ENCODE peak calls at places on chromosomes 6 and 20, in nine cellular contexts. L is heart right ventricle; R is fibroblast of villous mesenchyme; J is cardiac muscle cell; I is cardiac fibroblast; H is psoas muscle; M is choroid plexus epithelial cell; S is CD8-positive, alpha-beta memory T cell; G is HepG2. D is an unnamed sample.

GRCh38 chr20:36158160-36158741 is 3.7 kb downstream of the EPB41L1 start:
- DNase-seq in L (no peak), J (no peak), M (no peak), R (no peak), S (no peak), H (no peak), G (no peak), I (no peak), D (no peak)

GRCh38 chr20:31836853-31837608 is 8.4 kb downstream of the FOXS1 start:
- DNase-seq in M (no peak), H (no peak), L (no peak), R (peak), J (no peak), S (no peak), G (no peak), I (peak), D (no peak)

GRCh38 chr6:164247106-164247505 is 832.6 kb downstream of the QKI start:
- DNase-seq in J (no peak), S (no peak), H (no peak), M (no peak), G (no peak), L (no peak), R (no peak), I (peak), D (no peak)

GRCh38 chr6:155273438-155273837 is 9.6 kb downstream of the CLDN20 start:
- DNase-seq in J (no peak), H (no peak), I (peak), R (peak), L (no peak), M (peak), G (no peak), S (no peak), D (no peak)

GRCh38 chr6:161169690-161170089 is 104.2 kb downstream of the AGPAT4 start:
- DNase-seq in I (peak), H (peak), S (no peak), R (peak), J (no peak), L (no peak), G (no peak), M (peak), D (no peak)

GRCh38 chr6:121794630-121795029 is 359.2 kb downstream of the GJA1 start:
- DNase-seq in G (no peak), R (peak), L (no peak), J (no peak), S (no peak), I (peak), H (no peak), M (peak), D (no peak)

GRCh38 chr6:144408151-144408550 is 123.0 kb downstream of the UTRN start:
- DNase-seq in M (peak), I (peak), J (no peak), H (peak), R (peak), S (no peak), L (peak), G (no peak), D (no peak)

GRCh38 chr6:158207452-158207788 is 39.3 kb downstream of the GTF2H5 start:
- DNase-seq in I (peak), S (no peak), H (no peak), G (peak), M (peak), L (no peak), J (no peak), R (peak), D (peak)

GRCh38 chr6:54987906-54988305 is 141.3 kb downstream of the FAM83B start:
- DNase-seq in H (no peak), R (no peak), J (no peak), S (no peak), I (no peak), L (no peak), G (no peak), M (no peak), D (no peak)

GRCh38 chr6:26205161-26205624 is 118.0 kb downstream of the HFE start:
- DNase-seq in G (peak), H (peak), S (peak), I (peak), L (peak), J (peak), M (peak), R (peak), D (peak)

GRCh38 chr6:89536230-89536629 is 102.3 kb downstream of the LYRM2 start:
- DNase-seq in M (no peak), H (no peak), L (no peak), I (no peak), G (no peak), J (no peak), R (no peak), S (no peak), D (no peak)

GRCh38 chr6:125519367-125519766 is 217.6 kb upstream of the HDDC2 start:
- DNase-seq in S (no peak), L (no peak), H (no peak), R (peak), M (no peak), G (no peak), J (no peak), I (peak), D (no peak)

GRCh38 chr6:168956884-168957730 is 296.5 kb downstream of the THBS2 start:
- DNase-seq in L (peak), I (peak), J (peak), S (no peak), H (peak), M (peak), R (peak), G (peak), D (no peak)

GRCh38 chr20:1838479-1839279 is 56.5 kb upstream of the SIRPA start:
- DNase-seq in L (no peak), I (no peak), S (no peak), H (no peak), M (no peak), J (no peak), G (no peak), R (no peak), D (no peak)

GRCh38 chr20:47241345-47241781 is 115.1 kb downstream of the ZMYND8 start:
- DNase-seq in R (peak), S (no peak), M (peak), G (no peak), I (peak), L (no peak), J (no peak), H (no peak), D (no peak)

GRCh38 chr6:170175644-170176620 is 114.9 kb downstream of the DLL1 start:
- DNase-seq in M (no peak), S (no peak), R (no peak), G (no peak), J (no peak), L (no peak), I (no peak), H (no peak), D (no peak)

GRCh38 chr6:14717307-14717706 is 528.6 kb upstream of the JARID2 start:
- DNase-seq in S (peak), R (no peak), I (no peak), J (no peak), L (no peak), G (no peak), H (no peak), M (no peak), D (no peak)

GRCh38 chr6:6717953-6718352 is 129.4 kb downstream of the LY86 start:
- DNase-seq in S (no peak), I (peak), H (no peak), L (no peak), M (peak), R (peak), G (no peak), J (no peak), D (no peak)

GRCh38 chr20:32167552-32167951 is 40.0 kb downstream of the PLAGL2 start:
- DNase-seq in L (no peak), S (no peak), G (no peak), R (no peak), H (no peak), I (no peak), J (no peak), M (no peak), D (no peak)

GRCh38 chr20:43379239-43379917 is 78.3 kb upstream of the SRSF6 start:
- DNase-seq in L (no peak), S (no peak), I (peak), H (no peak), G (peak), M (peak), J (no peak), R (peak), D (no peak)

GRCh38 chr6:5537967-5538366 is 276.7 kb downstream of the FARS2 start:
- DNase-seq in I (peak), L (no peak), G (no peak), M (peak), R (peak), H (no peak), S (no peak), J (no peak), D (no peak)

GRCh38 chr6:84082693-84083265 is 49.2 kb downstream of the MRAP2 start:
- DNase-seq in L (no peak), R (peak), J (peak), M (no peak), H (no peak), S (no peak), I (no peak), G (no peak), D (no peak)

GRCh38 chr6:6856538-6857523 is 250.9 kb upstream of the RREB1 start:
- DNase-seq in R (peak), I (peak), G (no peak), S (no peak), M (peak), H (peak), L (peak), J (peak), D (peak)

GRCh38 chr20:17735206-17735804 is 35.5 kb downstream of the BANF2 start:
- DNase-seq in J (no peak), G (no peak), I (peak), S (no peak), L (no peak), H (no peak), M (peak), R (peak), D (no peak)

GRCh38 chr6:7112741-7113313 is 5.1 kb downstream of the RREB1 start:
- DNase-seq in H (no peak), J (peak), I (no peak), L (peak), S (no peak), M (no peak), R (no peak), G (peak), D (peak)

GRCh38 chr6:41581381-41581991 is 35.3 kb downstream of the FOXP4 start:
- DNase-seq in J (no peak), L (peak), G (no peak), M (peak), H (peak), I (peak), R (peak), S (no peak), D (no peak)

GRCh38 chr6:759729-760128 is 66.8 kb upstream of the EXOC2 start:
- DNase-seq in H (no peak), J (no peak), I (no peak), M (no peak), S (no peak), R (no peak), G (no peak), L (no peak), D (no peak)

GRCh38 chr20:45404438-45404837 is 3.7 kb upstream of the DBNDD2 start:
- DNase-seq in M (no peak), G (no peak), L (no peak), R (no peak), S (no peak), I (no peak), H (no peak), J (no peak), D (no peak)

GRCh38 chr6:161418458-161418945 is 144.6 kb upstream of the AGPAT4 start:
- DNase-seq in S (no peak), L (no peak), M (peak), R (peak), J (peak), I (peak), H (no peak), G (peak), D (peak)

GRCh38 chr20:32480361-32481199 is 104.6 kb downstream of the NOL4L start:
- DNase-seq in J (no peak), L (no peak), G (no peak), R (no peak), I (no peak), M (peak), H (no peak), S (no peak), D (no peak)

GRCh38 chr6:27605401-27606342 is 132.8 kb upstream of the ZNF184 start:
- DNase-seq in H (no peak), J (peak), G (peak), M (peak), L (no peak), S (no peak), I (peak), R (peak), D (no peak)

GRCh38 chr6:166529571-166529970 is 56.9 kb downstream of the RAMACL start:
- DNase-seq in M (no peak), H (no peak), J (no peak), R (no peak), I (no peak), L (no peak), G (no peak), S (no peak), D (no peak)

GRCh38 chr20:5135363-5136012 is 8.7 kb downstream of the CDS2 start:
- DNase-seq in S (no peak), H (no peak), G (no peak), M (no peak), R (no peak), I (no peak), J (no peak), L (no peak), D (no peak)
- H3K4me3 ChIP-seq in S (no peak), H (peak), G (no peak), M (no peak), R (no peak), I (no peak), J (no peak), L (no peak), D (no peak)

GRCh38 chr6:52574709-52575489 is 2.0 kb downstream of the TRAM2 start:
- DNase-seq in H (peak), G (no peak), S (peak), R (peak), I (peak), L (no peak), M (peak), J (no peak), D (no peak)
- H3K4me3 ChIP-seq in H (peak), G (peak), S (peak), R (peak), I (peak), L (peak), M (peak), J (no peak), D (peak)

GRCh38 chr6:138570716-138571020 is 71.4 kb upstream of the NHSL1 start:
- DNase-seq in R (no peak), I (no peak), J (no peak), G (peak), M (no peak), H (no peak), L (no peak), S (no peak), D (no peak)
- H3K4me3 ChIP-seq in R (no peak), I (no peak), J (peak), G (peak), M (peak), H (peak), L (peak), S (no peak), D (no peak)

DNA sequence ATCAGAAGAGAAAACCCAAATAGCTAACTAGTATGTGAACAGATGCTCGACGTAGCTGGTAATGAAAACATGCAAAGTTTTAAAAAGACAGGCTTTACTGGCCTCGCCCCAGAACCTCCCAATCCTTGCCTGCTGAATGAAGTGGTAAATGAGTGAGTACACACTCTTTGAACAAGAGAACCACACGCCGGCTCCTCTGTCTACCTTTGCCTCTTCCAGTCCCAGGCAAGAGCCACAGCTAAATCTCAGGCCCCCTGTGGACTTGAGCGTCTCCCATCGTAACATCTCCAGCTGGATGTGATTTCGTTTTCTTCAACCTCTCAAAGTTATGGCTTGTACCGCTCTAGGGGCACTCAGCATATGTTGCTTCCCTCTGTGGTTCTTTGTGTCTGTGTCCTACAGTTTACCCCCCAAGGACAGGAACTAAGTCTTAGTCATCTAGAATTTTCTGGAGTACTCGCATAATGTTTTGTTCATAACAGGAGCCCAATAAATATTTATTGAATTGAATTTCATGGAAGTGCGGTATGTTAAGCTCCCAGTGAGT is 153.2 kb upstream of the TAB2 start:
- DNase-seq in H (no peak), J (no peak), R (no peak), M (peak), L (no peak), S (no peak), I (no peak), G (no peak), D (no peak)
- H3K4me3 ChIP-seq in H (no peak), J (no peak), R (no peak), M (no peak), L (no peak), S (no peak), I (no peak), G (no peak), D (no peak)

GRCh38 chr20:51631011-51631950 is 88.8 kb upstream of the NFATC2 start:
- DNase-seq in G (peak), J (no peak), M (peak), R (peak), H (peak), I (peak), S (no peak), L (peak), D (no peak)
- H3K4me3 ChIP-seq in G (no peak), J (no peak), M (peak), R (peak), H (peak), I (no peak), S (no peak), L (no peak), D (no peak)

GRCh38 chr20:62362991-62363919 is 3.9 kb downstream of the LAMA5 start:
- DNase-seq in J (no peak), M (no peak), G (no peak), H (peak), R (no peak), L (peak), S (no peak), I (no peak), D (no peak)
- H3K4me3 ChIP-seq in J (no peak), M (no peak), G (no peak), H (no peak), R (no peak), L (no peak), S (no peak), I (no peak), D (no peak)

GRCh38 chr20:8133816-8134451 is 1.9 kb downstream of the PLCB1 start:
- DNase-seq in R (no peak), H (no peak), I (no peak), L (no peak), G (no peak), S (no peak), J (no peak), M (no peak), D (no peak)
- H3K4me3 ChIP-seq in R (no peak), H (peak), I (no peak), L (peak), G (peak), S (no peak), J (no peak), M (no peak), D (no peak)

GRCh38 chr20:54172856-54173652 is 732 bp downstream of the CYP24A1 start:
- DNase-seq in J (peak), I (peak), S (no peak), G (no peak), H (no peak), L (no peak), R (no peak), M (no peak), D (peak)
- H3K4me3 ChIP-seq in J (peak), I (no peak), S (no peak), G (peak), H (peak), L (no peak), R (peak), M (no peak), D (no peak)

GRCh38 chr6:3253597-3253961 is 5.2 kb upstream of the PSMG4 start:
- DNase-seq in L (no peak), R (no peak), J (no peak), G (no peak), H (no peak), M (no peak), I (no peak), S (no peak), D (no peak)

GRCh38 chr6:3252369-3252768 is 6.4 kb upstream of the PSMG4 start:
- DNase-seq in I (no peak), J (no peak), L (no peak), H (no peak), S (no peak), G (peak), M (no peak), R (peak), D (no peak)

GRCh38 chr6:3250278-3250677 is 8.5 kb upstream of the PSMG4 start:
- DNase-seq in I (peak), L (no peak), J (no peak), S (no peak), M (no peak), H (no peak), R (no peak), G (no peak), D (no peak)

GRCh38 chr6:3251462-3252314 is 7.1 kb upstream of the PSMG4 start:
- DNase-seq in S (peak), R (peak), M (peak), I (peak), H (peak), G (peak), L (peak), J (peak), D (peak)

GRCh38 chr6:3252861-3253596 is 5.7 kb upstream of the PSMG4 start:
- DNase-seq in M (no peak), L (no peak), H (no peak), G (no peak), S (no peak), R (no peak), J (no peak), I (no peak), D (no peak)
- H3K4me3 ChIP-seq in M (no peak), L (no peak), H (no peak), G (no peak), S (no peak), R (no peak), J (no peak), I (no peak), D (no peak)